ENCODE peak calls at places on chromosomes 13 and 19, in six cellular contexts. One of them, this sample, is unnamed.

GRCh38 chr13:88097541-88097940 is 426.4 kb downstream of the SLITRK5 start:
- DNase-seq in iPS DF 6.9: no peak
- DNase-seq in left ventricle myocardium inferior: no peak
- DNase-seq in PC-9: no peak
- DNase-seq in AG04450: no peak
- DNase-seq in foreskin fibroblast: no peak
- DNase-seq in this sample: no peak

GRCh38 chr13:100854091-100854490 is 179.5 kb upstream of the TMTC4 start:
- DNase-seq in AG04450: no peak
- DNase-seq in PC-9: no peak
- DNase-seq in iPS DF 6.9: no peak
- DNase-seq in left ventricle myocardium inferior: no peak
- DNase-seq in foreskin fibroblast: no peak
- DNase-seq in this sample: no peak

GRCh38 chr13:99689955-99690354 is 188.7 kb downstream of the TM9SF2 start:
- DNase-seq in AG04450: no peak
- DNase-seq in PC-9: no peak
- DNase-seq in iPS DF 6.9: no peak
- DNase-seq in left ventricle myocardium inferior: no peak
- DNase-seq in foreskin fibroblast: no peak
- DNase-seq in this sample: no peak

GRCh38 chr13:31485651-31486051 is 253.7 kb upstream of the RXFP2 start:
- DNase-seq in PC-9: no peak
- DNase-seq in left ventricle myocardium inferior: no peak
- DNase-seq in foreskin fibroblast: peak; percentile 6
- DNase-seq in iPS DF 6.9: no peak
- DNase-seq in AG04450: no peak
- DNase-seq in this sample: no peak

GRCh38 chr13:79483302-79483701 is 2.3 kb downstream of the NDFIP2 start:
- DNase-seq in foreskin fibroblast: peak; percentile 56
- DNase-seq in left ventricle myocardium inferior: no peak
- DNase-seq in iPS DF 6.9: no peak
- DNase-seq in PC-9: no peak
- DNase-seq in AG04450: no peak
- DNase-seq in this sample: no peak

GRCh38 chr19:40954573-40954972 is 36.5 kb upstream of the CYP2B6 start:
- DNase-seq in left ventricle myocardium inferior: no peak
- DNase-seq in iPS DF 6.9: no peak
- DNase-seq in PC-9: no peak
- DNase-seq in AG04450: no peak
- DNase-seq in foreskin fibroblast: no peak
- DNase-seq in this sample: no peak

GRCh38 chr13:96285729-96286128 is 195.8 kb downstream of the HS6ST3 start:
- DNase-seq in iPS DF 6.9: no peak
- DNase-seq in left ventricle myocardium inferior: no peak
- DNase-seq in AG04450: no peak
- DNase-seq in PC-9: no peak
- DNase-seq in foreskin fibroblast: no peak
- DNase-seq in this sample: no peak

GRCh38 chr19:1065606-1066109 is 1.3 kb upstream of the ARHGAP45 start:
- DNase-seq in left ventricle myocardium inferior: no peak
- DNase-seq in PC-9: peak; percentile 71
- DNase-seq in foreskin fibroblast: no peak
- DNase-seq in AG04450: no peak
- DNase-seq in iPS DF 6.9: no peak
- DNase-seq in this sample: no peak

GRCh38 chr13:45875951-45876350 is 24.4 kb upstream of the SIAH3 start:
- DNase-seq in AG04450: no peak
- DNase-seq in foreskin fibroblast: no peak
- DNase-seq in iPS DF 6.9: no peak
- DNase-seq in left ventricle myocardium inferior: no peak
- DNase-seq in PC-9: no peak
- DNase-seq in this sample: no peak

GRCh38 chr13:92175330-92175729 is 776.9 kb downstream of the GPC5 start:
- DNase-seq in left ventricle myocardium inferior: no peak
- DNase-seq in iPS DF 6.9: no peak
- DNase-seq in AG04450: peak; percentile 34
- DNase-seq in PC-9: no peak
- DNase-seq in foreskin fibroblast: peak; percentile 2
- DNase-seq in this sample: peak; percentile 39

GRCh38 chr13:69676286-69676685 is 431.3 kb upstream of the ATXN8OS start:
- DNase-seq in left ventricle myocardium inferior: no peak
- DNase-seq in AG04450: no peak
- DNase-seq in PC-9: no peak
- DNase-seq in iPS DF 6.9: no peak
- DNase-seq in foreskin fibroblast: no peak
- DNase-seq in this sample: no peak

GRCh38 chr13:99057310-99057975 is 79.6 kb upstream of the DOCK9 start:
- DNase-seq in AG04450: no peak
- DNase-seq in foreskin fibroblast: peak; percentile 74
- DNase-seq in left ventricle myocardium inferior: no peak
- DNase-seq in PC-9: no peak
- DNase-seq in iPS DF 6.9: no peak
- DNase-seq in this sample: no peak

GRCh38 chr13:48653074-48654054 is at the start of gene CYSLTR2:
- DNase-seq in left ventricle myocardium inferior: no peak
- DNase-seq in iPS DF 6.9: no peak
- DNase-seq in PC-9: no peak
- DNase-seq in foreskin fibroblast: no peak
- DNase-seq in AG04450: no peak
- DNase-seq in this sample: no peak

GRCh38 chr19:4415352-4415751 is 12.9 kb downstream of the CHAF1A start:
- DNase-seq in AG04450: no peak
- DNase-seq in left ventricle myocardium inferior: no peak
- DNase-seq in PC-9: no peak
- DNase-seq in foreskin fibroblast: peak; percentile 8
- DNase-seq in iPS DF 6.9: no peak
- DNase-seq in this sample: no peak

GRCh38 chr13:65677906-65678305 is 1552.2 kb downstream of the PCDH9 start:
- DNase-seq in iPS DF 6.9: peak; percentile 18
- DNase-seq in left ventricle myocardium inferior: no peak
- DNase-seq in PC-9: no peak
- DNase-seq in foreskin fibroblast: peak; percentile 20
- DNase-seq in AG04450: no peak
- DNase-seq in this sample: no peak

GRCh38 chr13:48233886-48234488 is 981 bp downstream of the ITM2B start:
- DNase-seq in foreskin fibroblast: no peak
- DNase-seq in iPS DF 6.9: no peak
- DNase-seq in left ventricle myocardium inferior: no peak
- DNase-seq in AG04450: no peak
- DNase-seq in PC-9: peak; percentile 2
- DNase-seq in this sample: no peak

GRCh38 chr13:21074601-21075302 is 13.4 kb upstream of the LATS2 start:
- DNase-seq in foreskin fibroblast: no peak
- DNase-seq in iPS DF 6.9: no peak
- DNase-seq in AG04450: no peak
- DNase-seq in PC-9: no peak
- DNase-seq in left ventricle myocardium inferior: peak; percentile 49
- DNase-seq in this sample: peak; percentile 62

GRCh38 chr19:4012092-4012974 is 4.8 kb downstream of the PIAS4 start:
- DNase-seq in foreskin fibroblast: no peak
- DNase-seq in PC-9: no peak
- DNase-seq in AG04450: no peak
- DNase-seq in iPS DF 6.9: no peak
- DNase-seq in left ventricle myocardium inferior: no peak
- DNase-seq in this sample: no peak

DNA sequence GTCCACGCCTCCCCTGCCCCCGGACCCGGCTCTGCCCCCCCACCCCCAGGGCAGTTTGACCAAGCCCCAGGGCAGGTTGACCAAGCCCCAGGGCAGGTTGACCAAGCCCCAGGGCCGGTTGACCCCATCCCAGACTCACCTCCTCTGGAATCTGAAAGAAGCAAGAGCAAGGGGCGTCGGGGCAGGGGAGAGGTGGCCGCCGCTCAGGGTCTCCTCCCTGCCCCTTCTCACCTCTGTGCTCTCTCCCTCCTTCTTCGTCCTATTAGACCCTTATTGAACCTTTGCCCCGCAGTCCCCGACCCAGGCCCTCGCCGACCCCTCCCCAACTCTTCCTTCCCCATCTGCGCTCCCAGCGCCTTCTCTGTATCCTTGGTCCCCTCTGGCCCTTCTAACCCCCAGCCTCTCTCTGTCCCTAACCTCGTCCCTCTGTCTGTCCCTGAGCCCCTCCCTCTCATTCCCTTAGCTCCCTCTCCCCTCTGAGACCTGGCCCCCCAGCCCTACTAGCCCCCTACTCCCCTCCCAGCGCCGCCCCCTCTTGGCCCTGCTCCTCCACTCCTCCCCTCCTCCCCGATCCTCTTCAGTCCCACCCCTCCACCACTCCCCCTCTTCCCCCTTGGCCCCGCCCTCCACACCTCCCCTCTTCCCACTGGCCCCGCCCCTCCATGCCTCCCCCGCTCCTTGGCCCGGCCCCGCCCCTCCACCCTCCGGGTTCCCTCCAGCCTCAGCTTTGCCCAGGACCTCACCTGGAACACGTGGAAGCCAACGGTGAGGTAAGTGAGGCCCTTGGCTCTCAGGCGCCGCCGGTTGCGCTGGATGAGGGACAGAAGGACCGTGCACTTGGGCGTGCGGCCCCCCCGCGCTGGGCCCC is 7.6 kb downstream of the CAPN12 start:
- DNase-seq in left ventricle myocardium inferior: no peak
- DNase-seq in foreskin fibroblast: peak; percentile 21
- DNase-seq in iPS DF 6.9: no peak
- DNase-seq in PC-9: peak; percentile 47
- DNase-seq in AG04450: no peak
- DNase-seq in this sample: no peak
- H3K4me3 ChIP-seq in left ventricle myocardium inferior: peak overlapping the region; percentile 56
- H3K4me3 ChIP-seq in foreskin fibroblast: no peak overlapping the region
- H3K4me3 ChIP-seq in iPS DF 6.9: peak overlapping the region; percentile 58
- H3K4me3 ChIP-seq in PC-9: peak overlapping the region; percentile 49
- H3K4me3 ChIP-seq in AG04450: no peak overlapping the region
- H3K4me3 ChIP-seq in this sample: no peak overlapping the region

GRCh38 chr19:58538257-58539168 is 5.4 kb upstream of the TRIM28 start:
- DNase-seq in iPS DF 6.9: peak; percentile 63
- DNase-seq in left ventricle myocardium inferior: peak; percentile 33
- DNase-seq in AG04450: no peak
- DNase-seq in foreskin fibroblast: no peak
- DNase-seq in PC-9: peak; percentile 66
- DNase-seq in this sample: no peak
- H3K4me3 ChIP-seq in iPS DF 6.9: peak overlapping the region; percentile 23
- H3K4me3 ChIP-seq in left ventricle myocardium inferior: peak overlapping the region; percentile 58
- H3K4me3 ChIP-seq in AG04450: peak overlapping the region; percentile 31
- H3K4me3 ChIP-seq in foreskin fibroblast: no peak overlapping the region
- H3K4me3 ChIP-seq in PC-9: peak overlapping the region; percentile 40
- H3K4me3 ChIP-seq in this sample: no peak overlapping the region

DNA sequence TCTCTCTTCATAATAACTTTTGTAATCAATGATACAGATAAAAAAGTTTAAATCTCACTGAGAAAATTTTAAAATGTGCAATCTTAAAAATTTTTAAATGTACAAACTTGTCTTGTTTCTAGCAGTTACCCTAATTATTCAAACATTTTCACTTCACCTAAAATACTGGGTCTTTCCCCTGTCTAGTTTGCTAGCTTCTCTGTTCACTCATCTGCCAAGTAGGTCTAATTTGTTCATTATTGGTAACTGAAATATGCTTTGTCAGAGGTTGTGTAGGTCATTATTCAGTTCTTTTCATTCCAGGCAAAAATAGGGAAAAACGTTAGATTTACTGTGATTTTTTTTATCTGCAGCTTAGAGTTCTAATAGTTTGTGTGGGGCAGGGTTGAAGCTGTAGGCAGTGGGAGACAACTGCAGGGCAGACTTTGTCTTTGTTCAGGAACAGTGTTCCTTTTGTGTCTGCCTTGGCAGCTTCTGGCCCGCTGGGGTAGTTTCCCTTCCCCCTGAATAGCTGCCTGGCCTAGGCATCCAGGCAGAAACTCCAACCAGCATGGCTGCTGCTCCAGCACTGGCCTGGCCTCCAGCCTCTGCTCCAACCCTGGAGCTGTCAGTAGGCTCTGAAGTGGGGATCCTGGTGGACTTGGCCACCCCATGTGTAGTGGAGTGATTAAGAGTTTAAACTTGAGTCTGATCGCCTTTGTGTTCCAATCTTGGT is 48.5 kb downstream of the WDFY2 start:
- DNase-seq in foreskin fibroblast: no peak
- DNase-seq in left ventricle myocardium inferior: no peak
- DNase-seq in PC-9: no peak
- DNase-seq in AG04450: no peak
- DNase-seq in iPS DF 6.9: no peak
- DNase-seq in this sample: no peak
- H3K4me3 ChIP-seq in foreskin fibroblast: no peak overlapping the region
- H3K4me3 ChIP-seq in left ventricle myocardium inferior: no peak overlapping the region
- H3K4me3 ChIP-seq in PC-9: no peak overlapping the region
- H3K4me3 ChIP-seq in AG04450: no peak overlapping the region
- H3K4me3 ChIP-seq in iPS DF 6.9: no peak overlapping the region
- H3K4me3 ChIP-seq in this sample: no peak overlapping the region

GRCh38 chr13:110528371-110528770 is 33.2 kb downstream of the RAB20 start:
- DNase-seq in AG04450: no peak
- DNase-seq in PC-9: no peak
- DNase-seq in left ventricle myocardium inferior: no peak
- DNase-seq in iPS DF 6.9: no peak
- DNase-seq in foreskin fibroblast: no peak
- DNase-seq in this sample: no peak

GRCh38 chr13:110524484-110525254 is 36.9 kb downstream of the RAB20 start:
- DNase-seq in left ventricle myocardium inferior: peak; percentile 86
- DNase-seq in PC-9: peak; percentile 92
- DNase-seq in foreskin fibroblast: no peak
- DNase-seq in AG04450: no peak
- DNase-seq in iPS DF 6.9: no peak
- DNase-seq in this sample: no peak

GRCh38 chr13:110523180-110523579 is 38.3 kb downstream of the RAB20 start:
- DNase-seq in left ventricle myocardium inferior: no peak
- DNase-seq in foreskin fibroblast: no peak
- DNase-seq in iPS DF 6.9: no peak
- DNase-seq in AG04450: no peak
- DNase-seq in PC-9: no peak
- DNase-seq in this sample: no peak

GRCh38 chr13:110523838-110524237 is 37.7 kb downstream of the RAB20 start:
- DNase-seq in PC-9: no peak
- DNase-seq in left ventricle myocardium inferior: no peak
- DNase-seq in iPS DF 6.9: no peak
- DNase-seq in foreskin fibroblast: no peak
- DNase-seq in AG04450: no peak
- DNase-seq in this sample: no peak

GRCh38 chr13:110525328-110526319 is 35.9 kb downstream of the RAB20 start:
- DNase-seq in foreskin fibroblast: no peak
- DNase-seq in PC-9: peak; percentile 72
- DNase-seq in AG04450: no peak
- DNase-seq in left ventricle myocardium inferior: no peak
- DNase-seq in iPS DF 6.9: no peak
- DNase-seq in this sample: no peak
- H3K4me3 ChIP-seq in foreskin fibroblast: no peak overlapping the region
- H3K4me3 ChIP-seq in PC-9: no peak overlapping the region
- H3K4me3 ChIP-seq in AG04450: no peak overlapping the region
- H3K4me3 ChIP-seq in left ventricle myocardium inferior: no peak overlapping the region
- H3K4me3 ChIP-seq in iPS DF 6.9: no peak overlapping the region
- H3K4me3 ChIP-seq in this sample: no peak overlapping the region

DNA sequence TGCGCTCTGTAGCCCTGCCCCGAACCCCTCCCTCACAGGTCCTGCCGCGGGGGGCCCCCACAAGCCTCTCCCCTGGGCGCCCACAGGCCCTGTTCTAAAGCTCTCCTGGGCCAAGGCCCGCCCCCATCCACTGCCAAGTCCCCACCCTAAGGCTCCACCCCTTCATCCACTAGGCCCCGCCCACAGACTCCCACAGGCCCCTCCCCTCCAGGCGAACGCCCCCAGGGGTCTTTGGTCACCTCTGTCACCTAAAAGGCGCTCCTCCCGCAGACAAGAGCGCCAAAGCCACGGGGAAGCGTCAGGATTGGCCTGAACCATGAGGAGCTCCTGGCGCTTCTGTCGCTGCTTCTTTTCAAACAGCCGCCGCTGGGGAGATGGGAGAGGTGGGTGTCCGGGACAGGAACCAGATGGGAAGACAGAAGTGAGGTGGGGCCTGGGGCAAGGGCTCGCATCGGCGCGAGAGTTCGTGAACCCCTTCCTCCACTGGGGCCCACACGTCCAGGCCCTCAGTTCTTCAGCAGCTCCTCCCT is 2.3 kb downstream of the TULP2 start:
- DNase-seq in iPS DF 6.9: no peak
- DNase-seq in AG04450: no peak
- DNase-seq in left ventricle myocardium inferior: peak; percentile 65
- DNase-seq in PC-9: no peak
- DNase-seq in foreskin fibroblast: no peak
- DNase-seq in this sample: no peak
- H3K4me3 ChIP-seq in iPS DF 6.9: peak overlapping the region; percentile 6
- H3K4me3 ChIP-seq in AG04450: peak overlapping the region; percentile 22
- H3K4me3 ChIP-seq in left ventricle myocardium inferior: peak overlapping the region; percentile 67
- H3K4me3 ChIP-seq in PC-9: no peak overlapping the region
- H3K4me3 ChIP-seq in foreskin fibroblast: peak overlapping the region; percentile 42
- H3K4me3 ChIP-seq in this sample: no peak overlapping the region